ENCODE peak calls at places on chromosomes 6 and 20, in six cellular contexts. One of them, this sample, is unnamed.
A peak's percentile ranks its signal among the peaks of the same experiment; 100 is the strongest.

GRCh38 chr20:856361-856775 is 22.9 kb downstream of the FAM110A start:
- DNase-seq in endothelial cell: no peak
- DNase-seq in H1: no peak
- DNase-seq in Right ventricle myocardium inferior: no peak
- DNase-seq in GM03348: peak; percentile 81
- DNase-seq in GM13976: no peak
- DNase-seq in this sample: no peak

GRCh38 chr6:118735320-118735719 is 83.9 kb upstream of the CEP85L start:
- DNase-seq in endothelial cell: peak; percentile 26
- DNase-seq in H1: no peak
- DNase-seq in Right ventricle myocardium inferior: no peak
- DNase-seq in GM03348: no peak
- DNase-seq in GM13976: peak; percentile 57
- DNase-seq in this sample: peak; percentile 64

GRCh38 chr20:41734506-41734945 is 116.3 kb upstream of the CHD6 start:
- DNase-seq in endothelial cell: peak; percentile 47
- DNase-seq in H1: peak; percentile 21
- DNase-seq in Right ventricle myocardium inferior: no peak
- DNase-seq in GM03348: peak; percentile 75
- DNase-seq in GM13976: peak; percentile 46
- DNase-seq in this sample: peak; percentile 63

GRCh38 chr6:30264731-30265130 is 51.5 kb upstream of the TRIM26 start:
- DNase-seq in endothelial cell: no peak
- DNase-seq in H1: no peak
- DNase-seq in Right ventricle myocardium inferior: no peak
- DNase-seq in GM03348: peak; percentile 30
- DNase-seq in GM13976: no peak
- DNase-seq in this sample: no peak

GRCh38 chr6:115821798-115822197 is 238.9 kb downstream of the FRK start:
- DNase-seq in endothelial cell: no peak
- DNase-seq in H1: no peak
- DNase-seq in Right ventricle myocardium inferior: no peak
- DNase-seq in GM03348: no peak
- DNase-seq in GM13976: no peak
- DNase-seq in this sample: no peak

GRCh38 chr20:21808863-21809664 is 103.6 kb downstream of the PAX1 start:
- DNase-seq in endothelial cell: peak; percentile 79
- DNase-seq in H1: peak; percentile 27
- DNase-seq in Right ventricle myocardium inferior: peak; percentile 83
- DNase-seq in GM03348: peak; percentile 50
- DNase-seq in GM13976: peak; percentile 71
- DNase-seq in this sample: peak; percentile 54

GRCh38 chr6:43940393-43941087 is 170.5 kb downstream of the VEGFA start:
- DNase-seq in endothelial cell: no peak
- DNase-seq in H1: no peak
- DNase-seq in Right ventricle myocardium inferior: no peak
- DNase-seq in GM03348: no peak
- DNase-seq in GM13976: no peak
- DNase-seq in this sample: no peak

GRCh38 chr6:3186974-3187382 is 29.6 kb upstream of the TUBB2A start:
- DNase-seq in endothelial cell: no peak
- DNase-seq in H1: no peak
- DNase-seq in Right ventricle myocardium inferior: no peak
- DNase-seq in GM03348: no peak
- DNase-seq in GM13976: no peak
- DNase-seq in this sample: no peak

GRCh38 chr6:235763-236360 is 56.4 kb upstream of the DUSP22 start:
- DNase-seq in endothelial cell: no peak
- DNase-seq in H1: no peak
- DNase-seq in Right ventricle myocardium inferior: no peak
- DNase-seq in GM03348: peak; percentile 54
- DNase-seq in GM13976: no peak
- DNase-seq in this sample: no peak

GRCh38 chr6:102223942-102224341 is 830.4 kb downstream of the GRIK2 start:
- DNase-seq in endothelial cell: no peak
- DNase-seq in H1: no peak
- DNase-seq in Right ventricle myocardium inferior: no peak
- DNase-seq in GM03348: no peak
- DNase-seq in GM13976: no peak
- DNase-seq in this sample: no peak

GRCh38 chr6:2229039-2229438 is 16.4 kb downstream of the GMDS start:
- DNase-seq in endothelial cell: no peak
- DNase-seq in H1: no peak
- DNase-seq in Right ventricle myocardium inferior: no peak
- DNase-seq in GM03348: no peak
- DNase-seq in GM13976: no peak
- DNase-seq in this sample: no peak

GRCh38 chr6:2895072-2895471 is 8.0 kb downstream of the SERPINB9 start:
- DNase-seq in endothelial cell: no peak
- DNase-seq in H1: no peak
- DNase-seq in Right ventricle myocardium inferior: no peak
- DNase-seq in GM03348: no peak
- DNase-seq in GM13976: no peak
- DNase-seq in this sample: no peak

GRCh38 chr20:64055893-64056638 is 6.6 kb upstream of the SOX18 start:
- DNase-seq in endothelial cell: peak; percentile 51
- DNase-seq in H1: no peak
- DNase-seq in Right ventricle myocardium inferior: no peak
- DNase-seq in GM03348: no peak
- DNase-seq in GM13976: peak; percentile 74
- DNase-seq in this sample: no peak

GRCh38 chr6:39441986-39442385 is 119.5 kb upstream of the KCNK16 start:
- DNase-seq in endothelial cell: no peak
- DNase-seq in H1: no peak
- DNase-seq in Right ventricle myocardium inferior: no peak
- DNase-seq in GM03348: no peak
- DNase-seq in GM13976: no peak
- DNase-seq in this sample: no peak

GRCh38 chr6:79713701-79714322 is 82.7 kb downstream of the SH3BGRL2 start:
- DNase-seq in endothelial cell: peak; percentile 63
- DNase-seq in H1: no peak
- DNase-seq in Right ventricle myocardium inferior: no peak
- DNase-seq in GM03348: peak; percentile 34
- DNase-seq in GM13976: peak; percentile 16
- DNase-seq in this sample: peak; percentile 35

GRCh38 chr6:64415936-64416335 is 780.3 kb downstream of the PHF3 start:
- DNase-seq in endothelial cell: no peak
- DNase-seq in H1: no peak
- DNase-seq in Right ventricle myocardium inferior: no peak
- DNase-seq in GM03348: no peak
- DNase-seq in GM13976: no peak
- DNase-seq in this sample: no peak

GRCh38 chr6:6788394-6789020 is 200.0 kb downstream of the LY86 start:
- DNase-seq in endothelial cell: no peak
- DNase-seq in H1: no peak
- DNase-seq in Right ventricle myocardium inferior: no peak
- DNase-seq in GM03348: no peak
- DNase-seq in GM13976: peak; percentile 49
- DNase-seq in this sample: no peak

GRCh38 chr6:11391934-11392777 is 145.4 kb upstream of the TMEM170B start:
- DNase-seq in endothelial cell: no peak
- DNase-seq in H1: no peak
- DNase-seq in Right ventricle myocardium inferior: no peak
- DNase-seq in GM03348: no peak
- DNase-seq in GM13976: no peak
- DNase-seq in this sample: no peak

GRCh38 chr6:149044394-149044965 is 273.0 kb upstream of the TAB2 start:
- DNase-seq in endothelial cell: no peak
- DNase-seq in H1: no peak
- DNase-seq in Right ventricle myocardium inferior: no peak
- DNase-seq in GM03348: peak; percentile 52
- DNase-seq in GM13976: no peak
- DNase-seq in this sample: no peak

GRCh38 chr20:330233-331149 is 5.1 kb downstream of the SOX12 start:
- DNase-seq in endothelial cell: peak; percentile 53
- DNase-seq in H1: no peak
- DNase-seq in Right ventricle myocardium inferior: no peak
- DNase-seq in GM03348: peak; percentile 79
- DNase-seq in GM13976: peak; percentile 81
- DNase-seq in this sample: no peak

GRCh38 chr20:45938727-45939438 is 4.4 kb downstream of the PCIF1 start:
- DNase-seq in endothelial cell: no peak
- DNase-seq in H1: peak; percentile 58
- DNase-seq in Right ventricle myocardium inferior: no peak
- DNase-seq in GM03348: no peak
- DNase-seq in GM13976: no peak
- DNase-seq in this sample: peak; percentile 39

GRCh38 chr20:36819662-36820061 is 46.1 kb upstream of the DSN1 start:
- DNase-seq in endothelial cell: no peak
- DNase-seq in H1: no peak
- DNase-seq in Right ventricle myocardium inferior: no peak
- DNase-seq in GM03348: no peak
- DNase-seq in GM13976: no peak
- DNase-seq in this sample: no peak

GRCh38 chr6:136491251-136491650 is 59.0 kb downstream of the MAP7 start:
- DNase-seq in endothelial cell: no peak
- DNase-seq in H1: no peak
- DNase-seq in Right ventricle myocardium inferior: no peak
- DNase-seq in GM03348: no peak
- DNase-seq in GM13976: no peak
- DNase-seq in this sample: no peak

GRCh38 chr20:58556961-58557360 is 41.8 kb upstream of the APCDD1L start:
- DNase-seq in endothelial cell: no peak
- DNase-seq in H1: no peak
- DNase-seq in Right ventricle myocardium inferior: no peak
- DNase-seq in GM03348: no peak
- DNase-seq in GM13976: no peak
- DNase-seq in this sample: no peak

GRCh38 chr20:49635829-49636228 is 67.9 kb upstream of the PTGIS start:
- DNase-seq in endothelial cell: no peak
- DNase-seq in H1: no peak
- DNase-seq in Right ventricle myocardium inferior: no peak
- DNase-seq in GM03348: no peak
- DNase-seq in GM13976: no peak
- DNase-seq in this sample: no peak

GRCh38 chr20:21096321-21097043 is 9.7 kb downstream of the LINC00237 start:
- DNase-seq in endothelial cell: peak; percentile 37
- DNase-seq in H1: no peak
- DNase-seq in Right ventricle myocardium inferior: no peak
- DNase-seq in GM03348: no peak
- DNase-seq in GM13976: no peak
- DNase-seq in this sample: no peak

GRCh38 chr6:67210450-67210849 is 1424.6 kb upstream of the ADGRB3 start:
- DNase-seq in endothelial cell: no peak
- DNase-seq in H1: no peak
- DNase-seq in Right ventricle myocardium inferior: no peak
- DNase-seq in GM03348: no peak
- DNase-seq in GM13976: no peak
- DNase-seq in this sample: no peak

GRCh38 chr6:146355521-146356100 is 188.0 kb upstream of the RAB32 start:
- DNase-seq in endothelial cell: no peak
- DNase-seq in H1: no peak
- DNase-seq in Right ventricle myocardium inferior: no peak
- DNase-seq in GM03348: no peak
- DNase-seq in GM13976: no peak
- DNase-seq in this sample: no peak